ENCODE peak calls at places on chromosomes 4 and X, in five cellular contexts. U, Y, K, F and T are unnamed samples.

GRCh38 chrX:152915541-152916241 is 17.8 kb downstream of the ZNF185 start:
- DNase-seq in U (peak), Y (peak), K (no peak), F (peak), T (peak)

GRCh38 chrX:119690921-119691716 is 1.8 kb downstream of the SEPTIN6 start:
- DNase-seq in U (peak), Y (no peak), K (no peak), F (peak), T (peak)

GRCh38 chr4:26321326-26322276 is 787 bp downstream of the RBPJ start:
- DNase-seq in U (peak), Y (no peak), K (no peak), F (peak), T (no peak)

GRCh38 chr4:156774422-156774821 is 197.2 kb downstream of the PDGFC start:
- DNase-seq in U (peak), Y (no peak), K (peak), F (peak), T (peak)

GRCh38 chr4:169272265-169272886 is 1.6 kb upstream of the SH3RF1 start:
- DNase-seq in U (peak), Y (peak), K (no peak), F (peak), T (peak)

GRCh38 chrX:143994206-143994605 is 110.3 kb downstream of the UBE2NL start:
- DNase-seq in U (no peak), Y (no peak), K (no peak), F (peak), T (peak)

GRCh38 chrX:145405012-145405411 is 157.7 kb downstream of the SPANXN1 start:
- DNase-seq in U (peak), Y (peak), K (no peak), F (peak), T (peak)

GRCh38 chr4:6472008-6472386 is 417 bp downstream of the PPP2R2C start:
- DNase-seq in U (no peak), Y (peak), K (peak), F (no peak), T (no peak)

GRCh38 chrX:28659269-28659668 is 72.0 kb downstream of the IL1RAPL1 start:
- DNase-seq in U (no peak), Y (peak), K (no peak), F (no peak), T (no peak)

GRCh38 chr4:46946914-46947313 is 37.9 kb upstream of the COX7B2 start:
- DNase-seq in U (peak), Y (no peak), K (no peak), F (peak), T (peak)